ENCODE peak calls at places on chromosomes 2 and 18, in eight cellular contexts. One of them, this sample, is unnamed.

GRCh38 chr2:86249843-86250402 is 50.7 kb downstream of the MRPL35 start:
- DNase-seq in AG09309: no peak
- DNase-seq in fibroblast of mammary gland: peak
- DNase-seq in adrenal gland: no peak
- DNase-seq in coronary artery: no peak
- DNase-seq in AG04450: no peak
- DNase-seq in breast epithelium: no peak
- DNase-seq in WERI-Rb-1: no peak
- DNase-seq in this sample: no peak

GRCh38 chr2:196314780-196315179 is 143.4 kb upstream of the STK17B start:
- DNase-seq in AG09309: no peak
- DNase-seq in fibroblast of mammary gland: peak
- DNase-seq in adrenal gland: no peak
- DNase-seq in coronary artery: no peak
- DNase-seq in AG04450: no peak
- DNase-seq in breast epithelium: no peak
- DNase-seq in WERI-Rb-1: no peak
- DNase-seq in this sample: no peak

GRCh38 chr18:3869848-3870247 is 419.9 kb downstream of the TGIF1 start:
- DNase-seq in AG09309: peak
- DNase-seq in fibroblast of mammary gland: peak
- DNase-seq in adrenal gland: no peak
- DNase-seq in coronary artery: no peak
- DNase-seq in AG04450: peak
- DNase-seq in breast epithelium: no peak
- DNase-seq in WERI-Rb-1: no peak
- DNase-seq in this sample: peak

GRCh38 chr18:74116628-74117554 is 30.7 kb downstream of the FBXO15 start:
- DNase-seq in AG09309: peak
- DNase-seq in fibroblast of mammary gland: peak
- DNase-seq in adrenal gland: no peak
- DNase-seq in coronary artery: no peak
- DNase-seq in AG04450: peak
- DNase-seq in breast epithelium: no peak
- DNase-seq in WERI-Rb-1: no peak
- DNase-seq in this sample: peak

GRCh38 chr2:196801578-196801977 is 2.1 kb upstream of the GTF3C3 start:
- DNase-seq in AG09309: no peak
- DNase-seq in fibroblast of mammary gland: peak
- DNase-seq in adrenal gland: no peak
- DNase-seq in coronary artery: no peak
- DNase-seq in AG04450: no peak
- DNase-seq in breast epithelium: no peak
- DNase-seq in WERI-Rb-1: no peak
- DNase-seq in this sample: peak

GRCh38 chr2:26174691-26175181 is 1.8 kb downstream of the GAREM2 start:
- DNase-seq in AG09309: no peak
- DNase-seq in fibroblast of mammary gland: no peak
- DNase-seq in adrenal gland: no peak
- DNase-seq in coronary artery: peak
- DNase-seq in AG04450: no peak
- DNase-seq in breast epithelium: peak
- DNase-seq in WERI-Rb-1: no peak
- DNase-seq in this sample: no peak

GRCh38 chr18:76553715-76554603 is 58.9 kb upstream of the ZNF516 start:
- DNase-seq in AG09309: no peak
- DNase-seq in fibroblast of mammary gland: peak
- DNase-seq in adrenal gland: no peak
- DNase-seq in coronary artery: no peak
- DNase-seq in AG04450: peak
- DNase-seq in breast epithelium: no peak
- DNase-seq in WERI-Rb-1: no peak
- DNase-seq in this sample: peak

GRCh38 chr2:126408671-126409070 is 247.3 kb upstream of the GYPC start:
- DNase-seq in AG09309: no peak
- DNase-seq in fibroblast of mammary gland: no peak
- DNase-seq in adrenal gland: no peak
- DNase-seq in coronary artery: no peak
- DNase-seq in AG04450: no peak
- DNase-seq in breast epithelium: no peak
- DNase-seq in WERI-Rb-1: no peak
- DNase-seq in this sample: no peak

GRCh38 chr2:176117162-176117822 is 714 bp downstream of the HOXD10 start:
- DNase-seq in AG09309: no peak
- DNase-seq in fibroblast of mammary gland: no peak
- DNase-seq in adrenal gland: no peak
- DNase-seq in coronary artery: no peak
- DNase-seq in AG04450: no peak
- DNase-seq in breast epithelium: peak
- DNase-seq in WERI-Rb-1: no peak
- DNase-seq in this sample: no peak

GRCh38 chr2:176114930-176115625 is 1.5 kb upstream of the HOXD10 start:
- DNase-seq in AG09309: no peak
- DNase-seq in fibroblast of mammary gland: no peak
- DNase-seq in adrenal gland: no peak
- DNase-seq in coronary artery: no peak
- DNase-seq in AG04450: no peak
- DNase-seq in breast epithelium: peak
- DNase-seq in WERI-Rb-1: no peak
- DNase-seq in this sample: no peak

GRCh38 chr2:176117823-176118376 is 1.3 kb downstream of the HOXD10 start:
- DNase-seq in AG09309: no peak
- DNase-seq in fibroblast of mammary gland: no peak
- DNase-seq in adrenal gland: no peak
- DNase-seq in coronary artery: no peak
- DNase-seq in AG04450: no peak
- DNase-seq in breast epithelium: no peak
- DNase-seq in WERI-Rb-1: no peak
- DNase-seq in this sample: no peak

GRCh38 chr2:176114120-176114929 is 2.3 kb upstream of the HOXD10 start:
- DNase-seq in AG09309: no peak
- DNase-seq in fibroblast of mammary gland: no peak
- DNase-seq in adrenal gland: no peak
- DNase-seq in coronary artery: no peak
- DNase-seq in AG04450: no peak
- DNase-seq in breast epithelium: no peak
- DNase-seq in WERI-Rb-1: no peak
- DNase-seq in this sample: no peak

DNA sequence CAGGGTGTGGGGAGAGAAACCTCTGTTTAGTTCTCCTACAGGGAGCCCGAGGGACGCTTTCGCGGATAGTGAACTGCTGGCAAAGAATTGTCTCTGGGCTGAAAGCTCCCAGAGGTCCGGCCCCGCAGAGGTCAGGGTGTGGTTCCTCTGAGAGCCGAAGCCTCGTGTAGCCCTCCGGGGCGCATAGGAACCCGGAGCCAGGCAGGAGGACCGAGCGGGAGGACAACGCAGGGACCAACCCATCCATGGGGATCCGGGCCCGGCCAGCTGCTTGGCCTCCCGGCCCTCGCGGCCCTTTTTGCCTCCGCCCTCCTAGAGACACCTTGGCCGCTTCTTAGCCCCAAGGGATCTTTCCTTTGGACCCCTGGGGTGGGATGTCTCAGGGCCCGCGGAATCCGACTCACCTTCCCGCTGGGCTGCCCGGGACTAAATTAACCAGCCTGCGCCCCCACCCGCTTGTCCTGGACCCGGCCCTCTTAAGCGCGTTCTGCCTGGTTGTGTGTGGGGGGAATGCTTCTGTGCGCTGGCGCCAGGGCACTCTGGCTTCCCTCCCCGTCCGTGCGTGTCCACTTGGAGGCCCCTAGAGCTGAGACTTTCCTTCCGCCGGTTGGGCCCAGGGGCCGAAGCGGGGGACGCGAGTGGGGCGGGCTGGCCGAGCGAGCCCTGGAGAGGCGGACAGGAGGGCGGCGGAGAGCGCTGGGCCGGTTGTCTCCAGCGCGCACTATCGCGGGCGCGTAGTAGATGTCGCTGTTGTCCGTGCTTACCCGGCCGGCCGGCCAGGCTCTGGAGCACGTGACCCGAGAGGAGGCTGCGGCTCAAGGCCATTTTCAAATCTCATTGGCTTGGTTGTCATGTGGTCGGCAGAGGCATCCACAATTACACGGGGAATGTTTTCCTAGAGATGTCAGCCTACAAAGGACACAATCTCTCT is at the start of gene HOXD10:
- DNase-seq in AG09309: no peak
- DNase-seq in fibroblast of mammary gland: peak
- DNase-seq in adrenal gland: peak
- DNase-seq in coronary artery: no peak
- DNase-seq in AG04450: no peak
- DNase-seq in breast epithelium: peak
- DNase-seq in WERI-Rb-1: peak
- DNase-seq in this sample: no peak
- TF ChIP-seq CTCF in AG09309: no peak
- TF ChIP-seq CTCF in fibroblast of mammary gland: peak
- TF ChIP-seq CTCF in adrenal gland: peak
- TF ChIP-seq CTCF in coronary artery: no peak
- TF ChIP-seq CTCF in AG04450: no peak
- TF ChIP-seq CTCF in breast epithelium: no peak
- TF ChIP-seq CTCF in WERI-Rb-1: peak
- TF ChIP-seq CTCF in this sample: no peak

GRCh38 chr2:219060821-219061791 is at the start of gene IHH:
- DNase-seq in AG09309: no peak
- DNase-seq in fibroblast of mammary gland: no peak
- DNase-seq in adrenal gland: no peak
- DNase-seq in coronary artery: no peak
- DNase-seq in AG04450: no peak
- DNase-seq in breast epithelium: no peak
- DNase-seq in WERI-Rb-1: peak
- DNase-seq in this sample: no peak
- H3K4me3 ChIP-seq in AG09309: no peak
- H3K4me3 ChIP-seq in fibroblast of mammary gland: no peak
- H3K4me3 ChIP-seq in adrenal gland: no peak
- H3K4me3 ChIP-seq in coronary artery: peak
- H3K4me3 ChIP-seq in AG04450: no peak
- H3K4me3 ChIP-seq in breast epithelium: peak
- H3K4me3 ChIP-seq in WERI-Rb-1: peak
- H3K4me3 ChIP-seq in this sample: no peak

DNA sequence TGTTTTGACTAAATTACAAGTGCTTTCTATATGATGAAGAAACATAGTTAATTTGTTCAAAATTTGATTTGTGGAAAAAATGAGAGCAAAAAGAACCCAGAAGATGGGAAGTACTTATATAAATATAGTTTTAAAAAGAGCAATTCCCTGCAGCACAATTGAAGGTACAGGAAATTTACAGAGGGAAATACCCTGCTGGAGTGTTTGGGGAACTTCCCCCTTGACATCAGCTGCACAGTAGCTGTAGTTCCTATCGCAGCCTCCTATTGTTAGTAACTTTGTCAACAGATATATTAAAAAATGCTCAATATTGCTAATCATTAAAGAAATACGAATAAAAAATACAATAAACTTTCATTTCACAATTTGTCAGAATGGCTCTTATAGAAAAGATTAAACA is 1118.8 kb upstream of the ZEB2 start:
- DNase-seq in AG09309: no peak
- DNase-seq in fibroblast of mammary gland: no peak
- DNase-seq in adrenal gland: no peak
- DNase-seq in coronary artery: no peak
- DNase-seq in AG04450: no peak
- DNase-seq in breast epithelium: no peak
- DNase-seq in WERI-Rb-1: no peak
- DNase-seq in this sample: no peak
- TF ChIP-seq CTCF in AG09309: no peak
- TF ChIP-seq CTCF in fibroblast of mammary gland: no peak
- TF ChIP-seq CTCF in adrenal gland: no peak
- TF ChIP-seq CTCF in coronary artery: no peak
- TF ChIP-seq CTCF in AG04450: peak
- TF ChIP-seq CTCF in breast epithelium: no peak
- TF ChIP-seq CTCF in WERI-Rb-1: no peak
- TF ChIP-seq CTCF in this sample: no peak

DNA sequence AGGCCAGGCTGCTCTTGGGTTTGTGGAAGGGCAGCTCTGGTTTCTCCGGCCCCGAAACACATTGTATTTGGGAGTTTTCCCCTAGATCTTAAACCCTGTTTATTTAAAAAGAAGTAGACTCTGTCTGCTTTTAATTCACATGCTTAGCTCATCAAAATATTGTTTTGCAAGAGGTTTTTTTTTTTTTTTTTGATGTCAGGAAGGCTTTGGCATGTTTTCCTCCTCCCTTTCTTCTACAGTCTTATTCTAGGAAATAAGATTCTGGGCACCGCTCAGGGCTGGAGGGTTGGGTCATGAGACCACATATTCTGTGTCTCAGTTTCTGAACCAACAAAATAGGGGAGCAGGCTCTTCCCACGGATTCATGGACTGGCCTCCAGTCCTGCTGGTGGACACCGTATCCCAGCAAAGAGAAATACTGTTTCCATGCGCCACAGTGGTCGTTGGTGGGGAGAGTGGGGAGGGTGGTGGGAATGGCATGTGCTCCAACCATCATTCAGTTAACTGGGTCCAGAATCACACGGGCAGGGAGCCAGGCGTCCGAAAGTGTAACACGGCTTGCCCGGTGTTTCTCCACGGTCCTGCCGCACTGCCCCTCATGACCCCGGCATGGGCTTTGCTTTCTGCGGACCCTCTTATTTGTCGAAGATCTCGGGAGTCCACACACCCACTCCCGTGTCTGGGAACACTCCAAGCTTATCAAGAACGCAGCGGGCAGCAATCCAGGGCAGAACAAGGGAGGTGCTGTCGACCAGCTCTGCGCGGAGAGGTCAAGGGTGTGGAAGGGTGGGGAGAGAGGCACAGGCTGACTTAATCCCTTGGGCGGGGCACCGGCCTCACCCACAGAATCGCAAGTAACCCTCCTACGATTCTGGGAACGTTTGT is 176.7 kb downstream of the GLI2 start:
- DNase-seq in AG09309: peak
- DNase-seq in fibroblast of mammary gland: peak
- DNase-seq in adrenal gland: no peak
- DNase-seq in coronary artery: peak
- DNase-seq in AG04450: peak
- DNase-seq in breast epithelium: no peak
- DNase-seq in WERI-Rb-1: no peak
- DNase-seq in this sample: peak
- H3K4me3 ChIP-seq in AG09309: no peak
- H3K4me3 ChIP-seq in fibroblast of mammary gland: no peak
- H3K4me3 ChIP-seq in adrenal gland: no peak
- H3K4me3 ChIP-seq in coronary artery: peak
- H3K4me3 ChIP-seq in AG04450: no peak
- H3K4me3 ChIP-seq in breast epithelium: peak
- H3K4me3 ChIP-seq in WERI-Rb-1: no peak
- H3K4me3 ChIP-seq in this sample: no peak

This sample was measured in bronchial epithelial cell.